ENCODE peak calls at places on chromosomes 16 and 17, in nine cellular contexts. L is Karpas-422, J is adipocyte, E is tibial nerve, B is iPS DF 6.9, H is tibial artery, G is upper lobe of right lung, M is DND-41, O is uterus. P is an unnamed sample.

GRCh38 chr17:63117431-63117830 is 151.4 kb downstream of the TANC2 start:
- DNase-seq in L (no peak), J (no peak), E (no peak), B (no peak), H (no peak), G (no peak), M (no peak), O (no peak), P (no peak)

GRCh38 chr17:48504953-48505352 is 25.9 kb downstream of the HOXB1 start:
- DNase-seq in L (no peak), J (no peak), E (no peak), B (no peak), H (no peak), G (no peak), M (no peak), O (no peak), P (no peak)

GRCh38 chr17:67200727-67201301 is 44.2 kb downstream of the HELZ start:
- DNase-seq in L (peak; percentile 47), J (no peak), E (no peak), B (no peak), H (no peak), G (no peak), M (no peak), O (no peak), P (no peak)

GRCh38 chr16:46733319-46733830 is 14.8 kb downstream of the MYLK3 start:
- DNase-seq in L (no peak), J (no peak), E (no peak), B (no peak), H (no peak), G (no peak), M (no peak), O (no peak), P (no peak)

GRCh38 chr16:66662445-66663194 is 33.9 kb downstream of the CMTM4 start:
- DNase-seq in L (peak; percentile 60), J (peak; percentile 76), E (no peak), B (no peak), H (no peak), G (no peak), M (no peak), O (no peak), P (no peak)

GRCh38 chr16:61263400-61263799 is 772.8 kb downstream of the CDH8 start:
- DNase-seq in L (no peak), J (no peak), E (no peak), B (peak; percentile 5), H (no peak), G (no peak), M (no peak), O (no peak), P (no peak)

GRCh38 chr16:85989376-85989775 is 90.4 kb downstream of the IRF8 start:
- DNase-seq in L (no peak), J (no peak), E (no peak), B (no peak), H (no peak), G (no peak), M (no peak), O (no peak), P (no peak)

GRCh38 chr17:34579017-34579946 is at the start of gene TMEM132E:
- DNase-seq in L (no peak), J (peak; percentile 63), E (no peak), B (no peak), H (peak; percentile 30), G (peak; percentile 75), M (no peak), O (peak; percentile 30), P (no peak)

GRCh38 chr16:47064775-47065174 is 79.0 kb downstream of the NETO2 start:
- DNase-seq in L (no peak), J (no peak), E (no peak), B (no peak), H (no peak), G (no peak), M (no peak), O (no peak), P (no peak)

GRCh38 chr17:82170412-82170961 is 42.2 kb downstream of the CCDC57 start:
- DNase-seq in L (no peak), J (no peak), E (no peak), B (no peak), H (peak; percentile 48), G (peak; percentile 78), M (no peak), O (no peak), P (no peak)
- H3K4me1 ChIP-seq in L (peaks cover 4% of the 10 kb centered on the region), J (no peaks in the 10 kb centered on the region), E (no peaks in the 10 kb centered on the region), B (peaks cover 9% of the 10 kb centered on the region), H (no peaks in the 10 kb centered on the region), G (no peaks in the 10 kb centered on the region), M (no peaks in the 10 kb centered on the region), O (no peaks in the 10 kb centered on the region), P (no peaks in the 10 kb centered on the region)

GRCh38 chr17:42901535-42902229 is 1.1 kb downstream of the G6PC1 start:
- DNase-seq in L (no peak), J (no peak), E (no peak), B (no peak), H (no peak), G (no peak), M (no peak), O (no peak), P (no peak)
- H3K4me1 ChIP-seq in L (no peaks in the 10 kb centered on the region), J (peaks cover 6% of the 10 kb centered on the region), E (no peaks in the 10 kb centered on the region), B (no peaks in the 10 kb centered on the region), H (no peaks in the 10 kb centered on the region), G (no peaks in the 10 kb centered on the region), M (no peaks in the 10 kb centered on the region), O (no peaks in the 10 kb centered on the region), P (no peaks in the 10 kb centered on the region)

GRCh38 chr17:81520021-81520894 is 7.7 kb upstream of the ACTG1 start:
- DNase-seq in L (no peak), J (no peak), E (no peak), B (no peak), H (no peak), G (peak; percentile 67), M (no peak), O (no peak), P (no peak)

GRCh38 chr17:81518113-81518784 is 5.7 kb upstream of the ACTG1 start:
- DNase-seq in L (no peak), J (peak; percentile 18), E (no peak), B (no peak), H (no peak), G (no peak), M (no peak), O (peak; percentile 54), P (no peak)

GRCh38 chr17:81517339-81518112 is 4.9 kb upstream of the ACTG1 start:
- DNase-seq in L (peak; percentile 65), J (peak; percentile 48), E (no peak), B (no peak), H (no peak), G (peak; percentile 62), M (no peak), O (peak; percentile 31), P (no peak)

GRCh38 chr17:81519284-81520020 is 6.9 kb upstream of the ACTG1 start:
- DNase-seq in L (no peak), J (peak; percentile 36), E (no peak), B (no peak), H (no peak), G (peak; percentile 89), M (no peak), O (peak; percentile 47), P (peak; percentile 65)

DNA sequence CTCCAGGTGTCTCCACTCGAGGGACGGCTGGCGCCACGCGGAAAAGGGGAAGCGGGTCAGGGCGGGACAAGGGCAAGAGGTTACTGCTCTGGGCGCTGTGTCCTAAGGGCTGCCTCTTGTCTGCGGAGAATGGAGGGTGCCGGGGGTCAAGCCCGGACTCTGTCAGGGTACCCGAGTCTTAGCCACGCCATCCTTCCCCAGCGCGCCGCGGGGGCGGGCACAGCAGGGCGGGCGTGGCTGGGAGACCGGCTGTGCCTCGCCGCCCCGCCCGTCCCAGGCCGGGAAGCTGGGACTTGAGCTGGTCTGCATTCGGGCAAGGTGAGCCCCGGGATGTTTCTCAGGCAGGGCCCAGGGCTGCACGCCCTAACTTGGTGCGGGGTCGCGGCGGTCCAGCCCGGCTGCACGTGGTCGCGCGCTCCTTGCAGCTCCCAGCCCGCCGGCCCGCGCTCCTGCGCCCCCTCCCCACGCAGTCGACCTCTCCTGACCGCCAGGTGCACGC is 6.2 kb upstream of the ACTG1 start:
- DNase-seq in L (no peak), J (peak; percentile 68), E (no peak), B (no peak), H (peak; percentile 38), G (peak; percentile 84), M (no peak), O (peak; percentile 55), P (no peak)
- H3K4me1 ChIP-seq in L (peaks cover 42% of the 10 kb centered on the region), J (peaks cover 42% of the 10 kb centered on the region), E (peaks cover 44% of the 10 kb centered on the region), B (peaks cover 18% of the 10 kb centered on the region), H (no peaks in the 10 kb centered on the region), G (peaks cover 46% of the 10 kb centered on the region), M (peaks cover 23% of the 10 kb centered on the region), O (peaks cover 3% of the 10 kb centered on the region), P (peaks cover 35% of the 10 kb centered on the region)

GRCh38 chr17:28585891-28586290 is 9.2 kb upstream of the ALDOC start:
- DNase-seq in L (no peak), J (no peak), E (no peak), B (no peak), H (no peak), G (no peak), M (no peak), O (no peak), P (no peak)

GRCh38 chr17:28580925-28581324 is 4.2 kb upstream of the ALDOC start:
- DNase-seq in L (no peak), J (no peak), E (no peak), B (no peak), H (no peak), G (no peak), M (no peak), O (no peak), P (no peak)

GRCh38 chr17:28582513-28582912 is 5.8 kb upstream of the ALDOC start:
- DNase-seq in L (no peak), J (no peak), E (no peak), B (no peak), H (no peak), G (no peak), M (no peak), O (no peak), P (no peak)

GRCh38 chr17:28579526-28579925 is 2.8 kb upstream of the ALDOC start:
- DNase-seq in L (no peak), J (no peak), E (no peak), B (no peak), H (no peak), G (no peak), M (no peak), O (no peak), P (no peak)

GRCh38 chr17:28584434-28584833 is 7.7 kb upstream of the ALDOC start:
- DNase-seq in L (no peak), J (no peak), E (no peak), B (no peak), H (no peak), G (no peak), M (no peak), O (no peak), P (no peak)
- H3K4me1 ChIP-seq in L (no peaks in the 10 kb centered on the region), J (no peaks in the 10 kb centered on the region), E (no peaks in the 10 kb centered on the region), B (no peaks in the 10 kb centered on the region), H (no peaks in the 10 kb centered on the region), G (no peaks in the 10 kb centered on the region), M (no peaks in the 10 kb centered on the region), O (no peaks in the 10 kb centered on the region), P (no peaks in the 10 kb centered on the region)

DNA sequence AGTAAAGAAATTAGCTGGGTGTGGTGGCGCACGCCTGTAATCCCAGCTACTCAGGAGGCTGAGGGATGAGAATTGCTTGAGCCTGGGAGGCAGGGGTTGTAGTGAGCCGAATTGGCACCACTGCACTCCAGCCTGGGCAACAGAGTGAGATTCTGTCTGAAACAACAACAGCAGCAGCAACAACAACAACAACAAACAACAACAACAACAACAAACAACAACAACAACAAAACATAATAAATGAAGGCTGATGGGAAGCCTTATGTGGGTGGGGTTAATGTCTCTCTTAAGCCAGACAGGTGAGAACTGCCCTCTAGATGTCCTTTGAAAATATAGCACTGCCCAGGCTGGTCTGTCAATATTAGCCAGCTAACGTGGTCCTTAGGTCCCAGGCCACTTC is 107.3 kb downstream of the MSI2 start:
- DNase-seq in L (no peak), J (no peak), E (no peak), B (no peak), H (no peak), G (no peak), M (no peak), O (no peak), P (no peak)
- H3K4me1 ChIP-seq in L (peaks cover 92% of the 10 kb centered on the region), J (peaks cover 3% of the 10 kb centered on the region), E (peaks cover 5% of the 10 kb centered on the region), B (peaks cover 3% of the 10 kb centered on the region), H (no peaks in the 10 kb centered on the region), G (peaks cover 1% of the 10 kb centered on the region), M (peaks cover 44% of the 10 kb centered on the region), O (no peaks in the 10 kb centered on the region), P (no peaks in the 10 kb centered on the region)